ENCODE peak calls at places on chromosomes 3 and 15, in eight cellular contexts. I is GM23338, M is right atrium auricular region, J is uterus, C is HCT116, Y is upper lobe of right lung, X is dorsolateral prefrontal cortex, K is IMR-90. R is an unnamed sample.

GRCh38 chr15:68930268-68931022 is at the start of gene SPESP1:
- DNase-seq in I (peak; percentile 11), M (peak; percentile 62), J (peak; percentile 38), C (no peak), Y (peak; percentile 77), X (peak; percentile 70), K (peak; percentile 62), R (peak; percentile 16)

GRCh38 chr15:99717129-99718024 is 15.9 kb downstream of the LYSMD4 start:
- DNase-seq in I (no peak), M (no peak), J (no peak), C (no peak), Y (no peak), X (no peak), K (no peak), R (no peak)

GRCh38 chr15:76328962-76329361 is 7.6 kb upstream of the ISL2 start:
- DNase-seq in I (no peak), M (no peak), J (no peak), C (no peak), Y (no peak), X (no peak), K (peak; percentile 86), R (no peak)

GRCh38 chr15:56913670-56914069 is 4.8 kb upstream of the TCF12 start:
- DNase-seq in I (peak; percentile 38), M (no peak), J (no peak), C (no peak), Y (no peak), X (no peak), K (peak; percentile 25), R (no peak)

GRCh38 chr3:53162672-53163458 is 1.9 kb downstream of the PRKCD start:
- DNase-seq in I (no peak), M (no peak), J (no peak), C (no peak), Y (peak; percentile 75), X (no peak), K (no peak), R (no peak)

GRCh38 chr3:134374791-134375541 is 719 bp upstream of the AMOTL2 start:
- DNase-seq in I (peak; percentile 92), M (peak; percentile 58), J (peak; percentile 76), C (no peak), Y (peak; percentile 79), X (no peak), K (no peak), R (no peak)

GRCh38 chr15:60043744-60044435 is 39.8 kb downstream of the FOXB1 start:
- DNase-seq in I (no peak), M (no peak), J (no peak), C (no peak), Y (no peak), X (no peak), K (no peak), R (no peak)

GRCh38 chr3:40980467-40980866 is 218.8 kb upstream of the CTNNB1 start:
- DNase-seq in I (no peak), M (no peak), J (no peak), C (no peak), Y (no peak), X (no peak), K (no peak), R (no peak)

GRCh38 chr3:169244119-169244864 is 419.2 kb downstream of the MECOM start:
- DNase-seq in I (peak; percentile 29), M (no peak), J (no peak), C (no peak), Y (no peak), X (no peak), K (no peak), R (no peak)

GRCh38 chr3:185549111-185549510 is 3.3 kb downstream of the LIPH start:
- DNase-seq in I (no peak), M (peak; percentile 64), J (peak; percentile 65), C (peak; percentile 84), Y (no peak), X (no peak), K (peak; percentile 98), R (peak; percentile 88)

GRCh38 chr3:145650170-145650569 is 510.8 kb downstream of the PLOD2 start:
- DNase-seq in I (no peak), M (no peak), J (no peak), C (no peak), Y (no peak), X (no peak), K (no peak), R (no peak)

GRCh38 chr3:111521881-111522280 is 20.1 kb upstream of the CD96 start:
- DNase-seq in I (no peak), M (no peak), J (no peak), C (no peak), Y (no peak), X (no peak), K (peak; percentile 83), R (no peak)

DNA sequence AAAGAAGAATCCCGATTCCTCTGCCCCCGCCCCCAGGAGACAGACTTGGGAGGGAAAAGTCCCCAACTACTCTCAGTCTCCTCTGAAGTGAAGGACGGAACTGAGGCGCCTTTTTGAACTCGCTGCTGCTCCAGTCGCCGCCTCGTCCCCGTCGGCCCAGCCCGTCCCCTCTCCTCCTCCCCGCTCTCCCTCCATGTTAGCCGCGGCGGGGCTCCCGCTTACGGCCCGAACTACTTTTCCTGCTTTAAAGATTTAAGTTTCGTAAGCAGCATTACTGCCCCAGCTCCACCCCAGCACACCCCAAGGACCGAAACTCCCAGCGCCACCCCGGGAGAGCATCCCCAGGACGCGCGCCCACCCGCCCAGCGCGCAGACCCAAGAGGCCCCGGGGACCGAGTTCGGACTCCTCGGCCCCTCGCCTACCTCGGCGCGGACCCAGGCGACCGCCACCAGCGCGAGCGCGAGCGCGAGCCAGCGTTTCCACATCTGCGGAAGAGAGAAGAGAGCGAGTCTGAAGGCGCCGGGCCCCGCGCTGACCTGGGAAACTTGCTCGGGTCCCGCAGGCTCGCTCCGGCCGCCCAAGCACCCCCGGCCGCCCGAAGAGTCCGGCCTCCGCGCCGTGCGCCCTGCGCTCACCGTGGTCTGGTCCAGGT is 405 bp downstream of the FSTL1 start:
- DNase-seq in I (peak; percentile 63), M (no peak), J (peak; percentile 39), C (no peak), Y (peak; percentile 73), X (peak; percentile 46), K (no peak), R (no peak)
- H3K27ac ChIP-seq in I (peak overlapping the region; percentile 75), M (peak overlapping the region; percentile 97), J (peak overlapping the region; percentile 92), C (peak overlapping the region; percentile 56), Y (peak overlapping the region; percentile 88), X (peak overlapping the region; percentile 85), K (peak overlapping the region; percentile 98), R (peak overlapping the region; percentile 95)

GRCh38 chr3:188754286-188754685 is 417.5 kb upstream of the TPRG1 start:
- DNase-seq in I (no peak), M (no peak), J (no peak), C (no peak), Y (no peak), X (no peak), K (no peak), R (no peak)
- H3K4me3 ChIP-seq in I (no peak overlapping the region), M (no peak overlapping the region), J (no peak overlapping the region), C (no peak overlapping the region), Y (no peak overlapping the region), X (no peak overlapping the region), K (no peak overlapping the region), R (no peak overlapping the region)

GRCh38 chr3:122023335-122023734 is 1.3 kb upstream of the ILDR1 start:
- DNase-seq in I (peak; percentile 54), M (no peak), J (no peak), C (no peak), Y (no peak), X (no peak), K (no peak), R (no peak)
- TF ChIP-seq CTCF in I (peak; percentile 34), M (no peak), J (no peak), C (no peak), Y (no peak), X (no peak), K (no peak), R (no peak)

GRCh38 chr3:194871143-194871863 is 185.6 kb downstream of the FAM43A start:
- DNase-seq in I (peak; percentile 10), M (no peak), J (peak; percentile 57), C (peak; percentile 60), Y (peak; percentile 73), X (no peak), K (peak; percentile 91), R (peak; percentile 69)
- H3K27ac ChIP-seq in I (no peak overlapping the region), M (peak overlapping the region; percentile 62), J (peak overlapping the region; percentile 45), C (peak overlapping the region; percentile 36), Y (peak overlapping the region; percentile 60), X (no peak overlapping the region), K (peak overlapping the region; percentile 86), R (peak overlapping the region; percentile 88)

GRCh38 chr3:4985330-4986174 is 6.3 kb downstream of the BHLHE40 start:
- DNase-seq in I (peak; percentile 28), M (no peak), J (peak; percentile 59), C (peak; percentile 77), Y (no peak), X (no peak), K (peak; percentile 76), R (no peak)

GRCh38 chr3:4986611-4987373 is 7.6 kb downstream of the BHLHE40 start:
- DNase-seq in I (peak; percentile 97), M (peak; percentile 99), J (peak; percentile 97), C (peak; percentile 98), Y (peak; percentile 98), X (peak; percentile 84), K (peak; percentile 98), R (peak; percentile 89)

GRCh38 chr3:4984511-4984864 is 5.3 kb downstream of the BHLHE40 start:
- DNase-seq in I (no peak), M (no peak), J (no peak), C (no peak), Y (no peak), X (no peak), K (peak; percentile 25), R (no peak)

GRCh38 chr3:4987374-4988296 is 8.4 kb downstream of the BHLHE40 start:
- DNase-seq in I (no peak), M (no peak), J (no peak), C (no peak), Y (no peak), X (no peak), K (no peak), R (no peak)

DNA sequence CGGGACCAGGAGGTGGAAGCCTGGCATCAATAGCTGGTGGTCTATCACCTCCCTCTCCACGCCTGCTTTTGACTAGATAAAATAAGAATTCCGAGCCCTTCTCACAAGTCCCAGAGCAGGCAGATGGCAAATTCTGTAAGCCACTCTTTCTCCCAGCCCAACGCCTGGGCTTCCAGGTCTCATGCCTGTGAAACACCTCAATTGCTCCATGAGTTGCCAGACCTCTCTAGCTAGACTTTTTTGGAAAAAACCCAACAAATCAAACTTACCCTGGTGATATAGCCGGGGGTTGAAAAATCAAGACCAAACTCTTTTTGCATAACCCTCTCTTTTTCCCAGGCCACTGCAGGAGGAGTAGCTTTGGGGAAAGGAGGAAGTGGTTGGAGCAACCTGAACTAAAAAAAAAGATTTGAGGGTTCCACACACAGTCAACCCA is 7.0 kb downstream of the BHLHE40 start:
- DNase-seq in I (no peak), M (no peak), J (no peak), C (no peak), Y (no peak), X (no peak), K (peak; percentile 64), R (no peak)
- H3K4me3 ChIP-seq in I (peak overlapping the region; percentile 68), M (peak overlapping the region; percentile 48), J (peak overlapping the region; percentile 48), C (no peak overlapping the region), Y (peak overlapping the region; percentile 50), X (peak overlapping the region; percentile 62), K (peak overlapping the region; percentile 25), R (peak overlapping the region; percentile 48)

GRCh38 chr3:45579251-45579650 is 15.3 kb upstream of the LIMD1 start:
- DNase-seq in I (no peak), M (no peak), J (no peak), C (no peak), Y (no peak), X (no peak), K (no peak), R (no peak)
- TF ChIP-seq CTCF in I (no peak), M (no peak), J (no peak), C (no peak), Y (no peak), X (no peak), K (no peak), R (no peak)

GRCh38 chr3:58104712-58105111 is 96.5 kb downstream of the FLNB start:
- DNase-seq in I (no peak), M (no peak), J (no peak), C (no peak), Y (no peak), X (no peak), K (no peak), R (no peak)
- H3K27ac ChIP-seq in I (no peak overlapping the region), M (no peak overlapping the region), J (no peak overlapping the region), C (no peak overlapping the region), Y (no peak overlapping the region), X (no peak overlapping the region), K (no peak overlapping the region), R (no peak overlapping the region)

R was measured in AG04450.